ENCODE peak calls at places on chromosomes 6 and 20, in seven cellular contexts. N is effector memory CD4-positive, alpha-beta T cell; S is CD8-positive, alpha-beta memory T cell; F is GM06990; Q is adipocyte; A is naive thymus-derived CD4-positive, alpha-beta T cell; K is Peyer's patch. G is an unnamed sample.

GRCh38 chr20:52515877-52516276 is 324.3 kb upstream of the ZFP64 start:
- DNase-seq in N (no peak), S (no peak), F (no peak), Q (no peak), A (no peak), K (no peak), G (no peak)

GRCh38 chr6:43773050-43773956 is 3.3 kb downstream of the VEGFA start:
- DNase-seq in N (no peak), S (no peak), F (peak; percentile 58), Q (peak; percentile 77), A (peak; percentile 27), K (peak; percentile 80), G (peak; percentile 60)

GRCh38 chr6:36052092-36052491 is 24.5 kb downstream of the MAPK14 start:
- DNase-seq in N (no peak), S (no peak), F (no peak), Q (no peak), A (no peak), K (no peak), G (no peak)

GRCh38 chr6:125818225-125818657 is 27.5 kb downstream of the NCOA7 start:
- DNase-seq in N (no peak), S (no peak), F (no peak), Q (peak; percentile 52), A (no peak), K (no peak), G (no peak)

GRCh38 chr6:170267688-170268087 is 23.2 kb downstream of the DLL1 start:
- DNase-seq in N (no peak), S (no peak), F (no peak), Q (no peak), A (no peak), K (no peak), G (no peak)

GRCh38 chr6:31203345-31203979 is 33.0 kb upstream of the POU5F1 start:
- DNase-seq in N (peak; percentile 56), S (peak; percentile 65), F (peak; percentile 71), Q (peak; percentile 29), A (peak; percentile 13), K (no peak), G (peak; percentile 98)

GRCh38 chr6:149951626-149952025 is 9.8 kb downstream of the ULBP2 start:
- DNase-seq in N (no peak), S (no peak), F (no peak), Q (no peak), A (no peak), K (no peak), G (no peak)

GRCh38 chr6:41721396-41721795 is 14.0 kb downstream of the TFEB start:
- DNase-seq in N (no peak), S (no peak), F (no peak), Q (no peak), A (no peak), K (no peak), G (no peak)

GRCh38 chr6:3195695-3196497 is 31.6 kb downstream of the TUBB2B start:
- DNase-seq in N (no peak), S (no peak), F (no peak), Q (no peak), A (no peak), K (no peak), G (no peak)

GRCh38 chr6:28353981-28354676 is 4.4 kb downstream of the ZKSCAN3 start:
- DNase-seq in N (no peak), S (no peak), F (no peak), Q (no peak), A (no peak), K (peak; percentile 46), G (peak; percentile 83)

GRCh38 chr6:78192057-78192456 is 539.2 kb downstream of the MEI4 start:
- DNase-seq in N (no peak), S (no peak), F (no peak), Q (no peak), A (no peak), K (no peak), G (no peak)

GRCh38 chr6:43803055-43803782 is 33.2 kb downstream of the VEGFA start:
- DNase-seq in N (no peak), S (no peak), F (no peak), Q (peak; percentile 77), A (no peak), K (peak; percentile 49), G (peak; percentile 39)

GRCh38 chr6:56370127-56370540 is 122.8 kb upstream of the COL21A1 start:
- DNase-seq in N (no peak), S (no peak), F (no peak), Q (peak; percentile 79), A (no peak), K (peak; percentile 68), G (peak; percentile 88)

GRCh38 chr6:163449076-163449475 is 34.6 kb downstream of the QKI start:
- DNase-seq in N (no peak), S (no peak), F (no peak), Q (peak; percentile 31), A (no peak), K (no peak), G (no peak)

GRCh38 chr20:1335961-1336698 is 7.2 kb upstream of the SDCBP2 start:
- DNase-seq in N (no peak), S (no peak), F (no peak), Q (no peak), A (no peak), K (no peak), G (no peak)

GRCh38 chr6:90179190-90180169 is 117.2 kb downstream of the BACH2 start:
- DNase-seq in N (no peak), S (no peak), F (no peak), Q (peak; percentile 27), A (no peak), K (no peak), G (peak; percentile 20)

GRCh38 chr6:26041946-26042345 is 45.3 kb upstream of the HFE start:
- DNase-seq in N (no peak), S (no peak), F (no peak), Q (no peak), A (no peak), K (no peak), G (no peak)

GRCh38 chr6:136051140-136051775 is 198.9 kb downstream of the MTFR2 start:
- DNase-seq in N (no peak), S (peak; percentile 12), F (no peak), Q (no peak), A (peak; percentile 57), K (no peak), G (no peak)

GRCh38 chr6:36955671-36956070 is 1.1 kb downstream of the PI16 start:
- DNase-seq in N (no peak), S (no peak), F (no peak), Q (no peak), A (no peak), K (no peak), G (no peak)

GRCh38 chr6:108837236-108837971 is 10.8 kb upstream of the ARMC2 start:
- DNase-seq in N (no peak), S (peak; percentile 17), F (no peak), Q (no peak), A (no peak), K (no peak), G (no peak)

GRCh38 chr20:37357481-37358365 is 11.8 kb downstream of the SRC start:
- DNase-seq in N (no peak), S (no peak), F (no peak), Q (no peak), A (no peak), K (peak; percentile 43), G (no peak)

GRCh38 chr6:77456531-77457248 is 6.6 kb downstream of the HTR1B start:
- DNase-seq in N (no peak), S (no peak), F (no peak), Q (peak; percentile 97), A (no peak), K (no peak), G (peak; percentile 95)

GRCh38 chr6:17431581-17431980 is 38.2 kb downstream of the CAP2 start:
- DNase-seq in N (no peak), S (no peak), F (no peak), Q (peak; percentile 39), A (no peak), K (no peak), G (peak; percentile 34)

GRCh38 chr6:30238178-30238795 is 25.1 kb upstream of the TRIM26 start:
- DNase-seq in N (no peak), S (peak; percentile 34), F (no peak), Q (peak; percentile 11), A (no peak), K (no peak), G (peak; percentile 15)

GRCh38 chr6:118683881-118684872 is 32.8 kb upstream of the CEP85L start:
- DNase-seq in N (no peak), S (no peak), F (no peak), Q (no peak), A (no peak), K (no peak), G (no peak)

GRCh38 chr6:122623279-122623678 is 13.1 kb downstream of the PKIB start:
- DNase-seq in N (no peak), S (no peak), F (no peak), Q (no peak), A (no peak), K (no peak), G (peak; percentile 18)

GRCh38 chr6:122620902-122621301 is 10.7 kb downstream of the PKIB start:
- DNase-seq in N (no peak), S (no peak), F (no peak), Q (no peak), A (no peak), K (no peak), G (peak; percentile 78)

GRCh38 chr6:122621638-122622037 is 11.4 kb downstream of the PKIB start:
- DNase-seq in N (no peak), S (no peak), F (no peak), Q (no peak), A (no peak), K (no peak), G (no peak)

GRCh38 chr6:122620428-122620827 is 10.2 kb downstream of the PKIB start:
- DNase-seq in N (no peak), S (no peak), F (no peak), Q (no peak), A (no peak), K (no peak), G (no peak)

GRCh38 chr6:122622404-122622938 is 12.3 kb downstream of the PKIB start:
- DNase-seq in N (no peak), S (no peak), F (no peak), Q (no peak), A (no peak), K (no peak), G (no peak)
- H3K27me3 ChIP-seq in N (no peaks in the 10 kb centered on the region), S (no peaks in the 10 kb centered on the region), F (no peaks in the 10 kb centered on the region), Q (no peaks in the 10 kb centered on the region), A (no peaks in the 10 kb centered on the region), K (no peaks in the 10 kb centered on the region), G (no peaks in the 10 kb centered on the region)

DNA sequence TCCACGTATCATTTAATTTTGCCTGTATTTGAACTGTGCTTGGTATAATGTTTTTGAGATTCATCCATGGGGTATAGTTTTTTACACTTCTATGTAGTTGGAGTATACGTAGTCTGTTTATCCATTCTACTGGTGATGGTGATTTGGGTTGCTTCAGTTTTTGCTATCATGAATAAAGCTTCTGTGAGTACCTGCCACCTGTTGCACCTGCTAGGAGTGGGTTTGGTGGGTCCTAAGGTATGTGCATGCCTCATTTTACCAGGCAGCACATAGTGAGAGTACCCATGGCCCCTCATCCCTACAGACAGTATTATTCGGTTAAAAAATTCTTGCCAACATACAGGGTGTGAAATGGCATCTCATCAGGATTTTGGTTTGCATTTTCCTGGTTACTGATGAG is 92.9 kb downstream of the DNAH8 start:
- DNase-seq in N (no peak), S (no peak), F (no peak), Q (no peak), A (no peak), K (no peak), G (no peak)
- H3K27me3 ChIP-seq in N (no peaks in the 10 kb centered on the region), S (no peaks in the 10 kb centered on the region), F (no peaks in the 10 kb centered on the region), Q (peaks cover 23% of the 10 kb centered on the region), A (peaks cover 5% of the 10 kb centered on the region), K (no peaks in the 10 kb centered on the region), G (peaks cover 1% of the 10 kb centered on the region)

GRCh38 chr20:63466861-63467260 is 5.6 kb downstream of the KCNQ2 start:
- DNase-seq in N (no peak), S (no peak), F (no peak), Q (no peak), A (no peak), K (no peak), G (no peak)
- H3K27me3 ChIP-seq in N (peaks cover 29% of the 10 kb centered on the region), S (no peaks in the 10 kb centered on the region), F (no peaks in the 10 kb centered on the region), Q (peaks cover 72% of the 10 kb centered on the region), A (no peaks in the 10 kb centered on the region), K (no peaks in the 10 kb centered on the region), G (peaks cover 8% of the 10 kb centered on the region)

GRCh38 chr6:112222111-112222726 is 32.1 kb downstream of the LAMA4 start:
- DNase-seq in N (no peak), S (no peak), F (no peak), Q (peak; percentile 74), A (no peak), K (no peak), G (no peak)
- H3K27me3 ChIP-seq in N (no peaks in the 10 kb centered on the region), S (no peaks in the 10 kb centered on the region), F (no peaks in the 10 kb centered on the region), Q (no peaks in the 10 kb centered on the region), A (no peaks in the 10 kb centered on the region), K (no peaks in the 10 kb centered on the region), G (no peaks in the 10 kb centered on the region)